ENCODE peak calls at places on chromosomes 6 and 20, in nine cellular contexts. One of them, this sample, is unnamed.

GRCh38 chr20:38258545-38259223 is 1.9 kb downstream of the KIAA1755 start:
- DNase-seq in tibial nerve: no peak
- DNase-seq in lower leg skin: no peak
- DNase-seq in K562: no peak
- DNase-seq in GM12878: no peak
- DNase-seq in H1: no peak
- DNase-seq in A549: no peak
- DNase-seq in IMR-90: no peak
- DNase-seq in suprapubic skin: peak
- DNase-seq in this sample: no peak

GRCh38 chr6:56752009-56752408 is 109.3 kb upstream of the DST start:
- DNase-seq in IMR-90: peak
- DNase-seq in tibial nerve: no peak
- DNase-seq in H1: no peak
- DNase-seq in K562: no peak
- DNase-seq in suprapubic skin: no peak
- DNase-seq in lower leg skin: no peak
- DNase-seq in GM12878: no peak
- DNase-seq in A549: no peak
- DNase-seq in this sample: no peak

GRCh38 chr20:20859510-20859909 is 147.1 kb upstream of the RALGAPA2 start:
- DNase-seq in tibial nerve: no peak
- DNase-seq in GM12878: no peak
- DNase-seq in suprapubic skin: no peak
- DNase-seq in A549: no peak
- DNase-seq in IMR-90: no peak
- DNase-seq in lower leg skin: no peak
- DNase-seq in H1: no peak
- DNase-seq in K562: no peak
- DNase-seq in this sample: no peak

GRCh38 chr6:111731404-111732195 is 125.9 kb upstream of the TRAF3IP2 start:
- DNase-seq in suprapubic skin: no peak
- DNase-seq in K562: no peak
- DNase-seq in tibial nerve: no peak
- DNase-seq in H1: no peak
- DNase-seq in lower leg skin: no peak
- DNase-seq in IMR-90: peak
- DNase-seq in GM12878: no peak
- DNase-seq in A549: no peak
- DNase-seq in this sample: no peak

GRCh38 chr6:125132058-125132457 is 21.5 kb upstream of the TPD52L1 start:
- DNase-seq in H1: no peak
- DNase-seq in IMR-90: no peak
- DNase-seq in K562: no peak
- DNase-seq in GM12878: no peak
- DNase-seq in A549: no peak
- DNase-seq in suprapubic skin: no peak
- DNase-seq in tibial nerve: no peak
- DNase-seq in lower leg skin: no peak
- DNase-seq in this sample: no peak

GRCh38 chr20:22312744-22313346 is 271.5 kb downstream of the FOXA2 start:
- DNase-seq in tibial nerve: peak
- DNase-seq in IMR-90: peak
- DNase-seq in suprapubic skin: no peak
- DNase-seq in H1: no peak
- DNase-seq in GM12878: no peak
- DNase-seq in lower leg skin: no peak
- DNase-seq in K562: peak
- DNase-seq in A549: peak
- DNase-seq in this sample: no peak

GRCh38 chr6:114783783-114784182 is 441.0 kb upstream of the HS3ST5 start:
- DNase-seq in K562: no peak
- DNase-seq in GM12878: no peak
- DNase-seq in H1: no peak
- DNase-seq in lower leg skin: no peak
- DNase-seq in suprapubic skin: no peak
- DNase-seq in IMR-90: no peak
- DNase-seq in A549: no peak
- DNase-seq in tibial nerve: no peak
- DNase-seq in this sample: no peak

GRCh38 chr6:6736753-6737654 is 148.5 kb downstream of the LY86 start:
- DNase-seq in lower leg skin: peak
- DNase-seq in H1: no peak
- DNase-seq in tibial nerve: peak
- DNase-seq in IMR-90: no peak
- DNase-seq in K562: peak
- DNase-seq in A549: no peak
- DNase-seq in GM12878: no peak
- DNase-seq in suprapubic skin: peak
- DNase-seq in this sample: no peak

GRCh38 chr6:26016326-26017275 is 54.0 kb downstream of the TRIM38 start:
- DNase-seq in IMR-90: peak
- DNase-seq in tibial nerve: no peak
- DNase-seq in A549: no peak
- DNase-seq in K562: no peak
- DNase-seq in H1: no peak
- DNase-seq in GM12878: no peak
- DNase-seq in suprapubic skin: no peak
- DNase-seq in lower leg skin: no peak
- DNase-seq in this sample: no peak

GRCh38 chr20:22904905-22905304 is 130.2 kb upstream of the SSTR4 start:
- DNase-seq in H1: no peak
- DNase-seq in IMR-90: no peak
- DNase-seq in K562: no peak
- DNase-seq in suprapubic skin: no peak
- DNase-seq in lower leg skin: no peak
- DNase-seq in tibial nerve: no peak
- DNase-seq in A549: no peak
- DNase-seq in GM12878: no peak
- DNase-seq in this sample: no peak

GRCh38 chr6:381742-382461 is 9.7 kb upstream of the IRF4 start:
- DNase-seq in IMR-90: no peak
- DNase-seq in tibial nerve: no peak
- DNase-seq in H1: no peak
- DNase-seq in GM12878: no peak
- DNase-seq in K562: no peak
- DNase-seq in A549: no peak
- DNase-seq in suprapubic skin: no peak
- DNase-seq in lower leg skin: peak
- DNase-seq in this sample: no peak

GRCh38 chr6:152085533-152085932 is 278.1 kb downstream of the ESR1 start:
- DNase-seq in GM12878: no peak
- DNase-seq in H1: no peak
- DNase-seq in tibial nerve: no peak
- DNase-seq in K562: no peak
- DNase-seq in A549: peak
- DNase-seq in IMR-90: peak
- DNase-seq in lower leg skin: no peak
- DNase-seq in suprapubic skin: no peak
- DNase-seq in this sample: no peak

GRCh38 chr20:37276494-37277252 is 12.8 kb upstream of the MANBAL start:
- DNase-seq in GM12878: no peak
- DNase-seq in tibial nerve: peak
- DNase-seq in IMR-90: peak
- DNase-seq in K562: no peak
- DNase-seq in lower leg skin: peak
- DNase-seq in H1: no peak
- DNase-seq in suprapubic skin: no peak
- DNase-seq in A549: peak
- DNase-seq in this sample: no peak

GRCh38 chr20:58023346-58023745 is 205.1 kb downstream of the ANKRD60 start:
- DNase-seq in lower leg skin: peak
- DNase-seq in A549: no peak
- DNase-seq in H1: no peak
- DNase-seq in suprapubic skin: peak
- DNase-seq in IMR-90: no peak
- DNase-seq in GM12878: no peak
- DNase-seq in tibial nerve: no peak
- DNase-seq in K562: no peak
- DNase-seq in this sample: no peak

GRCh38 chr6:123316733-123317323 is 319.9 kb downstream of the TRDN start:
- DNase-seq in K562: peak
- DNase-seq in GM12878: no peak
- DNase-seq in A549: peak
- DNase-seq in lower leg skin: no peak
- DNase-seq in tibial nerve: no peak
- DNase-seq in suprapubic skin: no peak
- DNase-seq in H1: no peak
- DNase-seq in IMR-90: peak
- DNase-seq in this sample: no peak

DNA sequence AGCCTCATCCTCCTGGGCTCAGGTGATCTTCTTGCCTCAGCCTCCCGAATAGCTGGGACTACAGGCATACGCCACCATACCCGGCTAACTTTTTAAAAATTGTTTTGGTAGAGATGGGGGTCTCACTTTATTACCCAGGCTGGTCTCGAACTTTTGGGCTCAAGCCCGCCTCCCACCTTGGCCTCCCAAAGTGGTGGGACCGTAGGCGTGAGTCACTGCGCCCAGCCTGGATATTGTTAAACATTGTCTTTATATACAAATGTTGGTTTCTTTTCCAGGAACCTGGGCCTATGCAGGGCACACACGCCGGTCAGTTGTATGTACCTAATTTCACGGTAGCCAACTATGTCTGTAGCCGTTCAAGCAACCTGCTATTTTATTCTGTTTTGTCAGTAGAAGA is 60.1 kb downstream of the SYNJ2 start:
- DNase-seq in suprapubic skin: no peak
- DNase-seq in tibial nerve: no peak
- DNase-seq in A549: no peak
- DNase-seq in H1: no peak
- DNase-seq in IMR-90: no peak
- DNase-seq in K562: no peak
- DNase-seq in GM12878: no peak
- DNase-seq in lower leg skin: no peak
- DNase-seq in this sample: no peak
- TF ChIP-seq POLR2A in suprapubic skin: no peak
- TF ChIP-seq POLR2A in tibial nerve: no peak
- TF ChIP-seq POLR2A in A549: no peak
- TF ChIP-seq POLR2A in H1: no peak
- TF ChIP-seq POLR2A in IMR-90: peak
- TF ChIP-seq POLR2A in K562: no peak
- TF ChIP-seq POLR2A in GM12878: no peak
- TF ChIP-seq POLR2A in lower leg skin: no peak
- TF ChIP-seq POLR2A in this sample: no peak

DNA sequence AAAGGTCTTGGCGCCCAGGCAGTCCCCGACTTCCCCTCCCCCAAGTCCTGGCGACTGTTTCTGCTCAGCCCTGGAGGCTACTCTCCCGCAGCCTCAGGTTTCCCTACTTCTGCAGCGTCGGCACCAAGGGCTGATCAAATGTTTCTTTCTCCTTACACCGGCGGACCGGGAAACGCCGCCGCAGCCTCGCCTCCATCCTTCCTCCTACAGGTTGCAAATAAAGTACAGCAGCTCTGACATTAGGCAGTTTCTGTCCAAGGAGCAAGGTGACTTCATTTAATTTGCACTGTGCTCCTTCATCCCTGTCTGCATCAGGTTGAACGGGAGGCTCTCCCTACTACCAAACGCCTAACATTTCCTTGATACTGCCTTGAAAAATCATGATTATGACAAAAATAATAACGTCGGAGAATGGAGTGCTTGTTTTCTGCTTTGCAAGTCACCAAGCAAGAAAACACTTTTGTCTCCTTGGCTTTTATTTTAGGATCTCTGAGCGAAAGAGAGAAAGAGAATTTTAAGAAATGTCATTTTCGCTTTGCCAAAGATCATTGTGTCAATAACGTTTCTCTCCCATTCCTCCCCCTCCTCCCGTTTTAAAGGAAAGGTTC is 1.0 kb downstream of the CLIC5 start:
- DNase-seq in K562: no peak
- DNase-seq in lower leg skin: no peak
- DNase-seq in GM12878: no peak
- DNase-seq in A549: no peak
- DNase-seq in IMR-90: no peak
- DNase-seq in H1: no peak
- DNase-seq in suprapubic skin: no peak
- DNase-seq in tibial nerve: no peak
- DNase-seq in this sample: no peak
- TF ChIP-seq POLR2A in K562: no peak
- TF ChIP-seq POLR2A in lower leg skin: no peak
- TF ChIP-seq POLR2A in GM12878: no peak
- TF ChIP-seq POLR2A in A549: no peak
- TF ChIP-seq POLR2A in IMR-90: no peak
- TF ChIP-seq POLR2A in H1: no peak
- TF ChIP-seq POLR2A in suprapubic skin: no peak
- TF ChIP-seq POLR2A in tibial nerve: no peak
- TF ChIP-seq POLR2A in this sample: no peak

GRCh38 chr6:63745784-63746183 is 110.2 kb downstream of the PHF3 start:
- DNase-seq in suprapubic skin: no peak
- DNase-seq in GM12878: no peak
- DNase-seq in H1: no peak
- DNase-seq in tibial nerve: no peak
- DNase-seq in K562: no peak
- DNase-seq in lower leg skin: no peak
- DNase-seq in IMR-90: no peak
- DNase-seq in A549: no peak
- DNase-seq in this sample: no peak

GRCh38 chr6:63744810-63745209 is 109.2 kb downstream of the PHF3 start:
- DNase-seq in IMR-90: no peak
- DNase-seq in K562: no peak
- DNase-seq in tibial nerve: no peak
- DNase-seq in A549: no peak
- DNase-seq in H1: no peak
- DNase-seq in GM12878: no peak
- DNase-seq in lower leg skin: no peak
- DNase-seq in suprapubic skin: no peak
- DNase-seq in this sample: no peak

GRCh38 chr6:63750400-63750799 is 114.8 kb downstream of the PHF3 start:
- DNase-seq in lower leg skin: no peak
- DNase-seq in K562: no peak
- DNase-seq in H1: no peak
- DNase-seq in A549: no peak
- DNase-seq in GM12878: no peak
- DNase-seq in IMR-90: no peak
- DNase-seq in tibial nerve: no peak
- DNase-seq in suprapubic skin: no peak
- DNase-seq in this sample: no peak
- TF ChIP-seq POLR2A in lower leg skin: no peak
- TF ChIP-seq POLR2A in K562: no peak
- TF ChIP-seq POLR2A in H1: no peak
- TF ChIP-seq POLR2A in A549: no peak
- TF ChIP-seq POLR2A in GM12878: no peak
- TF ChIP-seq POLR2A in IMR-90: no peak
- TF ChIP-seq POLR2A in tibial nerve: no peak
- TF ChIP-seq POLR2A in suprapubic skin: no peak
- TF ChIP-seq POLR2A in this sample: no peak

DNA sequence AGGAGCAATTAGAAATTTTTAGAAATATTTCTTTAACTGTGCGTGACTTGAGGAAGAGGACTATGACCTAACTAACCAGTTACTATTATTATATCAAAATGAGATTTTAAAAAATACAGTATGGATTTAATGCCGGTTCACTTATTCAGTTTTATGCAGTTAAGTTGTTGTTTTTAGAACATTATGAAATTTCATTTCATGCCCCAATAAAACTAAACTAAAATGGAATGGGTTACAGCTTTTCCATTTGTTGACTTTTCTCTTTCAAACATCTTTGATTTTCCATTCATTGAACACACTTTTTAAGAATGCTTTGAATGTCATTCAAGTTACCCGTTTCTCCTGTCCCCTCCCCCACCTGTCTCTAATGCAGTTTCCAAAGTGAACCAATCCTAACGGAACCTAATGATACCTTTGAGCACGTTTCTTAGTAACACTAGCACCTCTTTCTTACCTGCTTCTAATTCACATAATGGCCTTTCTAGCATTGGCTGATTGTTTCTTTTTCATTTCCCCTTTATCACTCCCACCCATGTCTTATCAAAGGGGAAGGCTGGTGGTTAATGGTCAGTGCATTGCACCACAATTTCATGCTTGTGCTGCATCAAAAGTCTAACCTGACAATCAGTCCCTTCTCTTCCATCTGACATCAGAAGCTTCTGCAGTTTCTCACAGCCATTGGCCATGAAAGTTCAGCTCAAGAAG is 262.2 kb upstream of the TAB2 start:
- DNase-seq in K562: no peak
- DNase-seq in tibial nerve: no peak
- DNase-seq in A549: no peak
- DNase-seq in IMR-90: no peak
- DNase-seq in H1: no peak
- DNase-seq in suprapubic skin: no peak
- DNase-seq in lower leg skin: no peak
- DNase-seq in GM12878: peak
- DNase-seq in this sample: no peak
- TF ChIP-seq POLR2A in K562: no peak
- TF ChIP-seq POLR2A in tibial nerve: no peak
- TF ChIP-seq POLR2A in A549: no peak
- TF ChIP-seq POLR2A in IMR-90: no peak
- TF ChIP-seq POLR2A in H1: no peak
- TF ChIP-seq POLR2A in suprapubic skin: no peak
- TF ChIP-seq POLR2A in lower leg skin: no peak
- TF ChIP-seq POLR2A in GM12878: no peak
- TF ChIP-seq POLR2A in this sample: no peak